ENCODE peak calls at places on chromosomes 6 and 20, in four cellular contexts. T, O, L and W are unnamed samples.

GRCh38 chr6:3584611-3585010 is 127.8 kb upstream of the SLC22A23 start:
- ATAC-seq in T (no peak), L (no peak), O (no peak), W (no peak)

GRCh38 chr20:48819813-48820648 is 7.8 kb downstream of the PREX1 start:
- ATAC-seq in O (no peak), L (no peak), T (no peak), W (no peak)

GRCh38 chr20:25496968-25497401 is 88.3 kb downstream of the NINL start:
- ATAC-seq in O (peak; percentile 15), L (no peak), T (no peak), W (no peak)

GRCh38 chr6:46137387-46137786 is 7.6 kb downstream of the ENPP4 start:
- ATAC-seq in T (peak; percentile 42), O (no peak), L (no peak), W (no peak)

GRCh38 chr20:21127201-21127981 is 1.5 kb downstream of the KIZ start:
- ATAC-seq in L (no peak), T (no peak), O (no peak), W (no peak)

GRCh38 chr6:156953125-156953477 is 175.9 kb downstream of the ARID1B start:
- ATAC-seq in L (peak; percentile 60), T (no peak), O (peak; percentile 36), W (peak; percentile 16)

GRCh38 chr6:13013681-13014550 is 297.3 kb downstream of the PHACTR1 start:
- ATAC-seq in T (peak; percentile 51), O (peak; percentile 26), L (no peak), W (no peak)

GRCh38 chr6:138996524-138996923 is 8.5 kb upstream of the REPS1 start:
- ATAC-seq in T (no peak), L (no peak), O (no peak), W (no peak)

GRCh38 chr6:155158044-155158843 is 105.6 kb upstream of the CLDN20 start:
- ATAC-seq in L (no peak), T (peak; percentile 90), O (peak; percentile 24), W (peak; percentile 46)

GRCh38 chr6:15430947-15431405 is 185.1 kb downstream of the JARID2 start:
- ATAC-seq in L (no peak), O (no peak), T (peak; percentile 43), W (no peak)

GRCh38 chr6:127015858-127016257 is 102.6 kb upstream of the RSPO3 start:
- ATAC-seq in L (no peak), T (no peak), O (no peak), W (no peak)

GRCh38 chr6:37988131-37988530 is 168.6 kb downstream of the ZFAND3 start:
- ATAC-seq in O (no peak), T (no peak), L (no peak), W (no peak)

GRCh38 chr6:113560908-113561307 is 296.2 kb upstream of the MARCKS start:
- ATAC-seq in L (no peak), T (no peak), O (peak; percentile 46), W (no peak)

GRCh38 chr6:154403803-154404202 is 47.2 kb upstream of the IPCEF1 start:
- ATAC-seq in L (no peak), T (peak; percentile 74), O (no peak), W (peak; percentile 29)

GRCh38 chr20:18983796-18984195 is 170.2 kb downstream of the SCP2D1 start:
- ATAC-seq in O (no peak), T (no peak), L (no peak), W (no peak)

GRCh38 chr20:44576297-44576696 is 6.1 kb upstream of the PKIG start:
- ATAC-seq in L (peak; percentile 85), O (peak; percentile 72), T (peak; percentile 27), W (no peak)

GRCh38 chr6:96899019-96899418 is 1.3 kb upstream of the NDUFAF4 start:
- ATAC-seq in T (no peak), O (no peak), L (no peak), W (no peak)
- H3K4me1 ChIP-seq in T (peaks cover 39% of the 10 kb centered on the region), O (peaks cover 17% of the 10 kb centered on the region), L (peaks cover 4% of the 10 kb centered on the region), W (peaks cover 13% of the 10 kb centered on the region)

GRCh38 chr20:59678951-59679350 is 74.6 kb downstream of the PHACTR3 start:
- ATAC-seq in O (no peak), L (no peak), T (no peak), W (no peak)

GRCh38 chr20:59682603-59683002 is 78.3 kb downstream of the PHACTR3 start:
- ATAC-seq in L (no peak), T (no peak), O (no peak), W (no peak)

GRCh38 chr20:59680148-59680650 is 75.9 kb downstream of the PHACTR3 start:
- ATAC-seq in T (no peak), O (no peak), L (no peak), W (no peak)

GRCh38 chr20:59683181-59683580 is 78.8 kb downstream of the PHACTR3 start:
- ATAC-seq in L (no peak), T (no peak), O (no peak), W (no peak)

GRCh38 chr20:59680852-59681251 is 76.5 kb downstream of the PHACTR3 start:
- ATAC-seq in O (no peak), T (no peak), L (no peak), W (no peak)
- H3K9me3 ChIP-seq in O (no peaks in the 10 kb centered on the region), T (no peaks in the 10 kb centered on the region), L (no peaks in the 10 kb centered on the region), W (no peaks in the 10 kb centered on the region)

GRCh38 chr6:18501313-18502013 is 114.3 kb downstream of the RNF144B start:
- ATAC-seq in L (no peak), O (no peak), T (peak; percentile 51), W (peak; percentile 67)

GRCh38 chr6:18506387-18507017 is 119.4 kb downstream of the RNF144B start:
- ATAC-seq in T (no peak), L (peak; percentile 53), O (no peak), W (no peak)

GRCh38 chr6:18503187-18503586 is 116.0 kb downstream of the RNF144B start:
- ATAC-seq in T (no peak), O (no peak), L (no peak), W (no peak)

GRCh38 chr6:18504232-18504596 is 117.1 kb downstream of the RNF144B start:
- ATAC-seq in O (no peak), L (no peak), T (no peak), W (no peak)

GRCh38 chr6:18503588-18504231 is 116.6 kb downstream of the RNF144B start:
- ATAC-seq in T (peak; percentile 90), L (peak; percentile 89), O (peak; percentile 95), W (peak; percentile 71)
- H3K4me3 ChIP-seq in T (peak overlapping the region; percentile 14), L (peak overlapping the region; percentile 5), O (peak overlapping the region; percentile 39), W (peak overlapping the region; percentile 22)

DNA sequence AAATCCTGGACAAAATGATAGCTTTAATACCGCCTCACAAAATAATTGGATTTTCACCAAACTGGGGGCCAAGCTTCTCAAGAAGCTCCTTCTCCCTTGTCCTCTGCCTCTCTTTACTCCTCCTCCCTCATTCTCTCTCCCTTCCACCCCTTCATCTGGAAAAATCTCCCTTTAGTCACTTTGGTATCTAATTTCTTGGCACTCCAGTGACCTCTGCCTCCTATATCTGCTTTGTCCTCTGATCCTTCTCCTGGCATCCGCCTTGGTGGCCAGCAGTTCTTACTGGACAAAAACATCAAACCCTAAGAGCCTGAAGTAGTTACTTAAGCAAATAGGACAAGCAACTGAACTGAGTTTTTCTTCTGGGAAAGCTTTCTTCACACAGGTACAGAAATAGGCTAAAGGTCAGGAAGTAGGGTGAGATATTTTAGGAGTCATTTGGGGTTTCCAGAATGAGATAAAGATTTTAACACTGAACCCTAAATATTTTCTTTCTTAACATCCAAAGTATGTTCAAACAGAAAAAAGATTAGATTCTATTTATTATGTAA is 220.7 kb downstream of the ARHGAP18 start:
- ATAC-seq in O (no peak), L (no peak), T (no peak), W (no peak)
- H3K4me1 ChIP-seq in O (peaks cover 27% of the 10 kb centered on the region), L (no peaks in the 10 kb centered on the region), T (peaks cover 23% of the 10 kb centered on the region), W (peaks cover 8% of the 10 kb centered on the region)

GRCh38 chr20:15675151-15675550 is 898.1 kb downstream of the KIF16B start:
- ATAC-seq in T (no peak), L (no peak), O (no peak), W (no peak)

GRCh38 chr20:15674253-15675145 is 898.7 kb downstream of the KIF16B start:
- ATAC-seq in T (no peak), L (no peak), O (no peak), W (no peak)

GRCh38 chr20:15673206-15673605 is 900.0 kb downstream of the KIF16B start:
- ATAC-seq in O (no peak), L (no peak), T (no peak), W (no peak)

GRCh38 chr20:15675813-15676484 is 897.3 kb downstream of the KIF16B start:
- ATAC-seq in L (no peak), T (no peak), O (no peak), W (no peak)

DNA sequence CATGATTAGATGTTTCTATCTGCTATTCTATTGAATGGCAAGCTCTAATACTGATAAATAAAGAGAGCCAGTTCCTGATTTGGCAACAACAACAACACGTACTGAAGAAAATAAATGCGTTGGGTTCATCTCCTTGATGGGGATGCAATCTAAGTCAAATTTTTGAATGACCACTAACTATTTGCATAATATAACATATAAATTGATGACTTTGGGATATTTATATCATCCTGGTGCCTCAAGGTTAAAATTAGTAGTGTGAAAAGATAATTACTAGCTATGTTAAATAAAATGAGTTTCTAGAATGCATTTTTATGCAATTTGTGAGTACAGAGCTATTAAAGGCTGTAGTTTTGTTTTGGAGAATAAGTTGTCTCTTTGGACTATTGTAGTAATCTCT is 896.4 kb downstream of the KIF16B start:
- ATAC-seq in T (no peak), O (no peak), L (no peak), W (no peak)
- H3K9me3 ChIP-seq in T (no peaks in the 10 kb centered on the region), O (no peaks in the 10 kb centered on the region), L (no peaks in the 10 kb centered on the region), W (no peaks in the 10 kb centered on the region)

GRCh38 chr6:41074692-41075436 is 2.1 kb downstream of the NFYA start:
- ATAC-seq in O (no peak), T (no peak), L (no peak), W (no peak)
- H3K4me3 ChIP-seq in O (peak overlapping the region; percentile 97), T (peak overlapping the region; percentile 93), L (peak overlapping the region; percentile 83), W (peak overlapping the region; percentile 86)

GRCh38 chr20:24341781-24342180 is 127.6 kb upstream of the SYNDIG1 start:
- ATAC-seq in O (no peak), T (no peak), L (no peak), W (no peak)

GRCh38 chr20:24337074-24337473 is 132.4 kb upstream of the SYNDIG1 start:
- ATAC-seq in L (no peak), O (no peak), T (no peak), W (no peak)

GRCh38 chr20:24337551-24337950 is 131.9 kb upstream of the SYNDIG1 start:
- ATAC-seq in L (no peak), O (no peak), T (no peak), W (no peak)

GRCh38 chr20:24340933-24341332 is 128.5 kb upstream of the SYNDIG1 start:
- ATAC-seq in L (no peak), T (no peak), O (no peak), W (no peak)

GRCh38 chr20:24339179-24339578 is 130.2 kb upstream of the SYNDIG1 start:
- ATAC-seq in T (no peak), O (no peak), L (no peak), W (no peak)
- H3K4me1 ChIP-seq in T (no peaks in the 10 kb centered on the region), O (no peaks in the 10 kb centered on the region), L (no peaks in the 10 kb centered on the region), W (no peaks in the 10 kb centered on the region)